ENCODE peak calls at places on chromosomes 5 and 9, in eight cellular contexts. One of them, this sample, is unnamed.

GRCh38 chr9:1469996-1470395 is 419.8 kb downstream of the DMRT2 start:
- DNase-seq in stomach: no peak
- DNase-seq in neural progenitor cell: no peak
- DNase-seq in neural crest cell: no peak
- DNase-seq in astrocyte of the spinal cord: no peak
- DNase-seq in PC-3: no peak
- DNase-seq in endothelial cell: no peak
- DNase-seq in lung: no peak
- DNase-seq in this sample: no peak

GRCh38 chr9:85016389-85016997 is 347.0 kb downstream of the NTRK2 start:
- DNase-seq in stomach: no peak
- DNase-seq in neural progenitor cell: no peak
- DNase-seq in neural crest cell: no peak
- DNase-seq in astrocyte of the spinal cord: no peak
- DNase-seq in PC-3: no peak
- DNase-seq in endothelial cell: no peak
- DNase-seq in lung: no peak
- DNase-seq in this sample: no peak

GRCh38 chr5:35183243-35183955 is 46.9 kb downstream of the PRLR start:
- DNase-seq in stomach: peak; percentile 40
- DNase-seq in neural progenitor cell: peak; percentile 64
- DNase-seq in neural crest cell: peak; percentile 23
- DNase-seq in astrocyte of the spinal cord: peak; percentile 44
- DNase-seq in PC-3: peak; percentile 72
- DNase-seq in endothelial cell: peak; percentile 47
- DNase-seq in lung: peak; percentile 45
- DNase-seq in this sample: no peak

GRCh38 chr5:127935398-127935797 is 148.2 kb upstream of the SLC12A2 start:
- DNase-seq in stomach: no peak
- DNase-seq in neural progenitor cell: no peak
- DNase-seq in neural crest cell: no peak
- DNase-seq in astrocyte of the spinal cord: no peak
- DNase-seq in PC-3: no peak
- DNase-seq in endothelial cell: no peak
- DNase-seq in lung: no peak
- DNase-seq in this sample: no peak

GRCh38 chr9:137138058-137138697 is 776 bp upstream of the GRIN1 start:
- DNase-seq in stomach: no peak
- DNase-seq in neural progenitor cell: peak; percentile 62
- DNase-seq in neural crest cell: no peak
- DNase-seq in astrocyte of the spinal cord: no peak
- DNase-seq in PC-3: no peak
- DNase-seq in endothelial cell: no peak
- DNase-seq in lung: no peak
- DNase-seq in this sample: no peak

GRCh38 chr9:133210609-133211008 is 1.6 kb upstream of the OBP2B start:
- DNase-seq in stomach: peak; percentile 9
- DNase-seq in neural progenitor cell: no peak
- DNase-seq in neural crest cell: no peak
- DNase-seq in astrocyte of the spinal cord: no peak
- DNase-seq in PC-3: no peak
- DNase-seq in endothelial cell: no peak
- DNase-seq in lung: no peak
- DNase-seq in this sample: no peak

GRCh38 chr9:121686930-121687541 is 35.6 kb downstream of the DAB2IP start:
- DNase-seq in stomach: peak; percentile 87
- DNase-seq in neural progenitor cell: peak; percentile 74
- DNase-seq in neural crest cell: peak; percentile 79
- DNase-seq in astrocyte of the spinal cord: peak; percentile 70
- DNase-seq in PC-3: peak; percentile 71
- DNase-seq in endothelial cell: peak; percentile 82
- DNase-seq in lung: peak; percentile 71
- DNase-seq in this sample: peak; percentile 57

GRCh38 chr9:136773386-136774044 is 9.2 kb upstream of the LCN15 start:
- DNase-seq in stomach: no peak
- DNase-seq in neural progenitor cell: peak; percentile 56
- DNase-seq in neural crest cell: no peak
- DNase-seq in astrocyte of the spinal cord: no peak
- DNase-seq in PC-3: peak; percentile 25
- DNase-seq in endothelial cell: peak; percentile 33
- DNase-seq in lung: peak; percentile 51
- DNase-seq in this sample: no peak

GRCh38 chr9:4108708-4109444 is 191.0 kb downstream of the GLIS3 start:
- DNase-seq in stomach: no peak
- DNase-seq in neural progenitor cell: peak; percentile 30
- DNase-seq in neural crest cell: no peak
- DNase-seq in astrocyte of the spinal cord: no peak
- DNase-seq in PC-3: no peak
- DNase-seq in endothelial cell: no peak
- DNase-seq in lung: no peak
- DNase-seq in this sample: no peak

GRCh38 chr5:136123236-136123768 is 9.3 kb upstream of the SMAD5 start:
- DNase-seq in stomach: no peak
- DNase-seq in neural progenitor cell: no peak
- DNase-seq in neural crest cell: no peak
- DNase-seq in astrocyte of the spinal cord: peak; percentile 29
- DNase-seq in PC-3: peak; percentile 90
- DNase-seq in endothelial cell: no peak
- DNase-seq in lung: no peak
- DNase-seq in this sample: no peak

GRCh38 chr9:130156672-130157071 is 15.5 kb upstream of the NCS1 start:
- DNase-seq in stomach: peak; percentile 45
- DNase-seq in neural progenitor cell: no peak
- DNase-seq in neural crest cell: no peak
- DNase-seq in astrocyte of the spinal cord: no peak
- DNase-seq in PC-3: no peak
- DNase-seq in endothelial cell: no peak
- DNase-seq in lung: no peak
- DNase-seq in this sample: no peak

GRCh38 chr9:96172797-96173196 is 129.2 kb downstream of the HSD17B3 start:
- DNase-seq in stomach: no peak
- DNase-seq in neural progenitor cell: no peak
- DNase-seq in neural crest cell: no peak
- DNase-seq in astrocyte of the spinal cord: no peak
- DNase-seq in PC-3: no peak
- DNase-seq in endothelial cell: no peak
- DNase-seq in lung: no peak
- DNase-seq in this sample: no peak

GRCh38 chr9:91825422-91825821 is 124.6 kb downstream of the ROR2 start:
- DNase-seq in stomach: no peak
- DNase-seq in neural progenitor cell: no peak
- DNase-seq in neural crest cell: no peak
- DNase-seq in astrocyte of the spinal cord: no peak
- DNase-seq in PC-3: peak; percentile 64
- DNase-seq in endothelial cell: no peak
- DNase-seq in lung: no peak
- DNase-seq in this sample: no peak

DNA sequence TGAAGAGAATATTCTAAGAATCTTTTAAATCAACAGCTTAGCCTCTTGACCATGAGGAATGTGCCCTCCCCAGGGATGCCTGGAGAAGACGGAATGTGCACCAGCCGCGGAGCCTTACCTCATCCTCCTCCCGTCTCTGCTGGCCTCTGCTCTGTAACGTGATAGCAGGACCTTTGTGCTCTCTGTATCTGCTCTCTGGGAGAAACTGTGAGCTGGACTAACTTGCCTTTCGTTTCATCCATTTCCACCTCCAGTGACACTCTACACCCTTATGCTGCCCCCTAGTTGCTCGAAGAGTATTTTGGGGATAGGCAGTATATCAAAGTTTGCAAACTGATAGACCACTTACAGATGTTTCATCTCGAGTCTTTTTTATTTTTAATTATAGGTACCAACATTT is 141.4 kb downstream of the NPR3 start:
- DNase-seq in stomach: no peak
- DNase-seq in neural progenitor cell: peak; percentile 78
- DNase-seq in neural crest cell: no peak
- DNase-seq in astrocyte of the spinal cord: peak; percentile 79
- DNase-seq in PC-3: peak; percentile 53
- DNase-seq in endothelial cell: no peak
- DNase-seq in lung: no peak
- DNase-seq in this sample: no peak
- TF ChIP-seq CTCF in stomach: no peak
- TF ChIP-seq CTCF in neural progenitor cell: peak; percentile 61
- TF ChIP-seq CTCF in neural crest cell: peak; percentile 45
- TF ChIP-seq CTCF in astrocyte of the spinal cord: peak; percentile 40
- TF ChIP-seq CTCF in PC-3: peak; percentile 71
- TF ChIP-seq CTCF in endothelial cell: no peak
- TF ChIP-seq CTCF in lung: peak; percentile 24
- TF ChIP-seq CTCF in this sample: no peak

DNA sequence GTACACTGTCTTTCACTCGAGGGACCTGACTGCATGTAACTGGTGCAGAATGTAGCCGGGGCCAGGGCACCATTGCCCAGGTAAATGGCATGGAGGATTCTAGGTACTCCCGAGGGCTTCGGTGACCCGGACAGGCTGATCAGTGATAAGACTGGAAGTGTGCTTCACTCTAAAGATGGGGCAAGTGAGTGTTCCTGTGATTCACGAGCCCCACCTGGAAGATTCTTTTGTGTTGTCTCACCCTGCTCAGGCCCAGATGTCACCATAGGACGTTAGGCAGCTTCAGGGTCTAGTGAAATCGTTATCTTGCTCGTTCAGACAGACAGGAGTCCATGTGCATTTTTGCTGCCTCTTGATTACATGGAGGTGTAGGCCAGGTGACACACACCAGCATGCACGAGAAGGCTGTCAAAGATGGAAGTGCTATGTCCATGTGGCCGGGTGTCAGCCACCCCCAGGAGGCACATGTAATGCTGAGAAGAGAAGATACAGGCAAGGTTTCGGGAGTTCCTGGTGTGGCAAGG is 73.9 kb downstream of the WNK2 start:
- DNase-seq in stomach: peak; percentile 10
- DNase-seq in neural progenitor cell: no peak
- DNase-seq in neural crest cell: no peak
- DNase-seq in astrocyte of the spinal cord: no peak
- DNase-seq in PC-3: peak; percentile 48
- DNase-seq in endothelial cell: no peak
- DNase-seq in lung: no peak
- DNase-seq in this sample: peak; percentile 12
- TF ChIP-seq CTCF in stomach: no peak
- TF ChIP-seq CTCF in neural progenitor cell: no peak
- TF ChIP-seq CTCF in neural crest cell: no peak
- TF ChIP-seq CTCF in astrocyte of the spinal cord: no peak
- TF ChIP-seq CTCF in PC-3: no peak
- TF ChIP-seq CTCF in endothelial cell: no peak
- TF ChIP-seq CTCF in lung: no peak
- TF ChIP-seq CTCF in this sample: no peak

DNA sequence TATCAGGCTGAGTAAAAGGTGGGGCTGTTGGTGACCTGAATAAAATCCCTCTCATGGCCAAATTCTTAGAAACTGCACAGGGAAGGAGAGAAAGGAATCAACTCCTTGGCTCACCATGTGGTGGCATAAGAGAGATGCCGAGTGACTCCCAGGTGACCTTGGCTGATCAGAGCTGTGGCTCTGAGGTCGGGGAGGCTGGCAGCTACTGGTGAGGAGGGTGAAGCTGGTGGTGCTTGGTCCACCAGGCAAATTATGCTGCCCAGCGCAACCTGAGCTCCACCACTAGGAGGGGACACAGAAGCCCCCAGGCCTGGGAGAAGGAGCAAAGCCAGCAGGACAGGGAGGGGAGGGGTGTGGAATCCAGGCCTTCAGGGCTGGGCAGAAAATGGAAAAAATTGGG is 111.2 kb upstream of the IL12B start:
- DNase-seq in stomach: no peak
- DNase-seq in neural progenitor cell: peak; percentile 56
- DNase-seq in neural crest cell: peak; percentile 4
- DNase-seq in astrocyte of the spinal cord: no peak
- DNase-seq in PC-3: peak; percentile 15
- DNase-seq in endothelial cell: peak; percentile 41
- DNase-seq in lung: no peak
- DNase-seq in this sample: no peak
- TF ChIP-seq CTCF in stomach: no peak
- TF ChIP-seq CTCF in neural progenitor cell: peak; percentile 49
- TF ChIP-seq CTCF in neural crest cell: peak; percentile 43
- TF ChIP-seq CTCF in astrocyte of the spinal cord: peak; percentile 29
- TF ChIP-seq CTCF in PC-3: peak; percentile 46
- TF ChIP-seq CTCF in endothelial cell: peak; percentile 27
- TF ChIP-seq CTCF in lung: no peak
- TF ChIP-seq CTCF in this sample: no peak

GRCh38 chr5:102750435-102750834 is 4.7 kb upstream of the PAM start:
- DNase-seq in stomach: no peak
- DNase-seq in neural progenitor cell: no peak
- DNase-seq in neural crest cell: no peak
- DNase-seq in astrocyte of the spinal cord: no peak
- DNase-seq in PC-3: no peak
- DNase-seq in endothelial cell: no peak
- DNase-seq in lung: no peak
- DNase-seq in this sample: no peak
- TF ChIP-seq CTCF in stomach: no peak
- TF ChIP-seq CTCF in neural progenitor cell: no peak
- TF ChIP-seq CTCF in neural crest cell: no peak
- TF ChIP-seq CTCF in astrocyte of the spinal cord: no peak
- TF ChIP-seq CTCF in PC-3: no peak
- TF ChIP-seq CTCF in endothelial cell: no peak
- TF ChIP-seq CTCF in lung: no peak
- TF ChIP-seq CTCF in this sample: no peak